ENCODE peak calls at places on chromosomes 1 and 21, in six cellular contexts. One of them, this sample, is unnamed.

GRCh38 chr1:98700228-98700627 is 38.7 kb downstream of the SNX7 start:
- DNase-seq in tibial nerve: no peak
- DNase-seq in suprapubic skin: no peak
- DNase-seq in esophagus squamous epithelium: no peak
- DNase-seq in adrenal gland: no peak
- DNase-seq in H54: no peak
- DNase-seq in this sample: no peak

GRCh38 chr1:236150972-236151371 is 8.6 kb downstream of the GPR137B start:
- DNase-seq in adrenal gland: no peak
- DNase-seq in tibial nerve: no peak
- DNase-seq in esophagus squamous epithelium: no peak
- DNase-seq in H54: no peak
- DNase-seq in suprapubic skin: no peak
- DNase-seq in this sample: no peak

GRCh38 chr21:15224346-15225086 is 159.7 kb upstream of the NRIP1 start:
- DNase-seq in suprapubic skin: no peak
- DNase-seq in esophagus squamous epithelium: no peak
- DNase-seq in H54: peak
- DNase-seq in tibial nerve: no peak
- DNase-seq in adrenal gland: no peak
- DNase-seq in this sample: no peak

GRCh38 chr1:24988560-24988912 is 58.5 kb upstream of the RUNX3 start:
- DNase-seq in esophagus squamous epithelium: no peak
- DNase-seq in H54: no peak
- DNase-seq in adrenal gland: no peak
- DNase-seq in tibial nerve: no peak
- DNase-seq in suprapubic skin: no peak
- DNase-seq in this sample: no peak

GRCh38 chr1:11550664-11551283 is 71.8 kb downstream of the DISP3 start:
- DNase-seq in tibial nerve: no peak
- DNase-seq in esophagus squamous epithelium: no peak
- DNase-seq in adrenal gland: peak
- DNase-seq in suprapubic skin: no peak
- DNase-seq in H54: no peak
- DNase-seq in this sample: peak

GRCh38 chr1:75136158-75136815 is 2.1 kb downstream of the LHX8 start:
- DNase-seq in suprapubic skin: no peak
- DNase-seq in esophagus squamous epithelium: no peak
- DNase-seq in tibial nerve: no peak
- DNase-seq in adrenal gland: no peak
- DNase-seq in H54: no peak
- DNase-seq in this sample: no peak

GRCh38 chr1:17200756-17201155 is 4.2 kb upstream of the PADI1 start:
- DNase-seq in H54: no peak
- DNase-seq in adrenal gland: no peak
- DNase-seq in esophagus squamous epithelium: no peak
- DNase-seq in tibial nerve: no peak
- DNase-seq in suprapubic skin: no peak
- DNase-seq in this sample: no peak

GRCh38 chr1:6454856-6455751 is 10.9 kb downstream of the TNFRSF25 start:
- DNase-seq in adrenal gland: no peak
- DNase-seq in suprapubic skin: no peak
- DNase-seq in H54: no peak
- DNase-seq in esophagus squamous epithelium: no peak
- DNase-seq in tibial nerve: no peak
- DNase-seq in this sample: no peak

GRCh38 chr1:42334240-42335049 is 590 bp downstream of the FOXJ3 start:
- DNase-seq in tibial nerve: no peak
- DNase-seq in suprapubic skin: peak
- DNase-seq in esophagus squamous epithelium: peak
- DNase-seq in H54: peak
- DNase-seq in adrenal gland: peak
- DNase-seq in this sample: peak

GRCh38 chr1:110554871-110555801 is 36.2 kb upstream of the KCNA10 start:
- DNase-seq in H54: no peak
- DNase-seq in suprapubic skin: no peak
- DNase-seq in esophagus squamous epithelium: no peak
- DNase-seq in tibial nerve: no peak
- DNase-seq in adrenal gland: peak
- DNase-seq in this sample: peak

GRCh38 chr1:36224537-36225297 is 474 bp downstream of the THRAP3 start:
- DNase-seq in tibial nerve: peak
- DNase-seq in esophagus squamous epithelium: no peak
- DNase-seq in adrenal gland: peak
- DNase-seq in H54: peak
- DNase-seq in suprapubic skin: peak
- DNase-seq in this sample: peak

GRCh38 chr1:66181999-66182398 is 352.0 kb upstream of the SGIP1 start:
- DNase-seq in tibial nerve: no peak
- DNase-seq in esophagus squamous epithelium: no peak
- DNase-seq in adrenal gland: no peak
- DNase-seq in suprapubic skin: no peak
- DNase-seq in H54: no peak
- DNase-seq in this sample: no peak

GRCh38 chr1:31575373-31576140 is 758 bp upstream of the TINAGL1 start:
- DNase-seq in esophagus squamous epithelium: no peak
- DNase-seq in H54: no peak
- DNase-seq in tibial nerve: no peak
- DNase-seq in adrenal gland: no peak
- DNase-seq in suprapubic skin: no peak
- DNase-seq in this sample: no peak

GRCh38 chr1:184906771-184907170 is 67.5 kb downstream of the NIBAN1 start:
- DNase-seq in adrenal gland: no peak
- DNase-seq in H54: no peak
- DNase-seq in tibial nerve: no peak
- DNase-seq in esophagus squamous epithelium: no peak
- DNase-seq in suprapubic skin: no peak
- DNase-seq in this sample: no peak

GRCh38 chr1:192610114-192610958 is 25.6 kb upstream of the RGS13 start:
- DNase-seq in esophagus squamous epithelium: no peak
- DNase-seq in H54: no peak
- DNase-seq in tibial nerve: no peak
- DNase-seq in adrenal gland: no peak
- DNase-seq in suprapubic skin: no peak
- DNase-seq in this sample: no peak

GRCh38 chr1:168454211-168454815 is 89.5 kb downstream of the XCL2 start:
- DNase-seq in tibial nerve: no peak
- DNase-seq in suprapubic skin: no peak
- DNase-seq in esophagus squamous epithelium: no peak
- DNase-seq in adrenal gland: no peak
- DNase-seq in H54: no peak
- DNase-seq in this sample: no peak

GRCh38 chr1:111660204-111661150 is 40.9 kb downstream of the RAP1A start:
- DNase-seq in tibial nerve: no peak
- DNase-seq in adrenal gland: no peak
- DNase-seq in H54: no peak
- DNase-seq in esophagus squamous epithelium: no peak
- DNase-seq in suprapubic skin: no peak
- DNase-seq in this sample: no peak

GRCh38 chr1:3226664-3227371 is 157.8 kb downstream of the PRDM16 start:
- DNase-seq in suprapubic skin: no peak
- DNase-seq in adrenal gland: no peak
- DNase-seq in tibial nerve: no peak
- DNase-seq in esophagus squamous epithelium: no peak
- DNase-seq in H54: no peak
- DNase-seq in this sample: no peak

GRCh38 chr1:161511756-161512060 is 6.5 kb downstream of the FCGR2A start:
- DNase-seq in H54: no peak
- DNase-seq in suprapubic skin: no peak
- DNase-seq in tibial nerve: no peak
- DNase-seq in esophagus squamous epithelium: no peak
- DNase-seq in adrenal gland: no peak
- DNase-seq in this sample: no peak

GRCh38 chr1:71414229-71414628 is 333.4 kb upstream of the ZRANB2 start:
- DNase-seq in H54: no peak
- DNase-seq in suprapubic skin: no peak
- DNase-seq in tibial nerve: no peak
- DNase-seq in esophagus squamous epithelium: no peak
- DNase-seq in adrenal gland: no peak
- DNase-seq in this sample: no peak

DNA sequence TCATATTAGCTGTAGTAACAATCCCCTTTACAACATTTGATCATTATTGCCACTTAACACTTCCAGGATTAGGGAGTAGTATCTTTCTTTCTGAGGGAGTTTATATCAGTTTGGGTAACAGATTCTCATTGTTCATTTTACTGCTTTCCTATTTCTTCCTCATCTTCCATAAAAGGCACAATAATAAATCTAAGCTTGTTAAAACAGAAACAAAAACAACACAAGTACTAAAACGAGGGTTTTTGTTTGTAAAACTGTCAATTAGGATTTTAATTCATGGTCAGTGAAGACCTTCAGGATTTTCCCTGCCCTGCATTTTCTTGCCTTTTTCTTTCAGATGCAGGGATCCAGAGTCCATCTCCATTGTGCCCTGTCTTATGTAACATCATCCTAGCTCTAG is 29.5 kb downstream of the TMED5 start:
- DNase-seq in suprapubic skin: no peak
- DNase-seq in adrenal gland: no peak
- DNase-seq in esophagus squamous epithelium: no peak
- DNase-seq in H54: no peak
- DNase-seq in tibial nerve: no peak
- DNase-seq in this sample: no peak
- TF ChIP-seq POLR2A in suprapubic skin: no peak
- TF ChIP-seq POLR2A in adrenal gland: no peak
- TF ChIP-seq POLR2A in esophagus squamous epithelium: no peak
- TF ChIP-seq POLR2A in H54: no peak
- TF ChIP-seq POLR2A in tibial nerve: no peak
- TF ChIP-seq POLR2A in this sample: no peak

DNA sequence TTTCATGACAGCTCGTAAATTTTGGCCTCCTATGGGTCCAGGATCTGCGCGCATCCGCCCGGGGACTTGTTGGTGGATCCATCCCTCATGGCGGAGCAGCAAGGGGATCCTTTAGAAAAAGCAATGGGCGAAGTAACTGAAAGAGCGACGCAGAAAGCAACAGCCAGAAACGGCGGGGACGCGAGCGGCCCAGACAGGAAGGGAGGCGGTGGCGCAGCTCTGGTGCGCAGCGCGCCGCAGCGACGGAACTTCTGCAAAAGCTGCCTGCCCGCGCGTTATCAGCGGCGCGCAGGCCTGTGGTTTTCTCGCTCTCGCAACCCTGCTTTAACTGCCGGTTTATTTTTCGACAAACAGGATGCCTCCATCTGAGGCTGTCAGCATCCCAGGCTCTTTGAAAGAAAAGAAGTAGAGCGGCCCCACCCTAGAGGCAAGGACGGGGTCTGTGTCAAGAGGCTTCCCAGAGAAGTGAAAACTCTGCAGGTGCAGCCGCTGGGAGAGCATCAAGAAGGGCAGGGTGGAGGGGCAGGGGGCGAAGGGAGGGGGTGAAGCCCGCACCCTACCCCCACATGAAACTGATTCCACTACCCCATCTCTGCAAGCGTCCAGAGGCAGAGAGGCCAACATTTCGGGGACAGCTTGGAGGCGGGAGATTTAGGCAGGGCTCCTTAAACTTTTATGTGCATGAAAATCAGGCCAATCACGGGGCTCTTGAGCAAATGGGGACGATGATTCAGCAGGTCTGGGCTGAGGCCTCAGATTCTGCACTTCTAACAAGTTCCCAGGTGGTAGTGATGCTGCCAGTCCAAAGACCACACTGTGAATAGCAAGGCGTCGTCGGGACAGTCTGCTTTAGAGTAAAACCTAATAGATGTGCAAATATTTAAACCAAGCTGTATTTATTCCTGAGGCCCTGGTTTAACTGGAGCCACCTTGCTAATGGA is 22.2 kb downstream of the RUNX1 start:
- DNase-seq in H54: peak
- DNase-seq in adrenal gland: peak
- DNase-seq in suprapubic skin: peak
- DNase-seq in tibial nerve: no peak
- DNase-seq in esophagus squamous epithelium: no peak
- DNase-seq in this sample: peak
- TF ChIP-seq POLR2A in H54: no peak
- TF ChIP-seq POLR2A in adrenal gland: no peak
- TF ChIP-seq POLR2A in suprapubic skin: no peak
- TF ChIP-seq POLR2A in tibial nerve: no peak
- TF ChIP-seq POLR2A in esophagus squamous epithelium: no peak
- TF ChIP-seq POLR2A in this sample: no peak

DNA sequence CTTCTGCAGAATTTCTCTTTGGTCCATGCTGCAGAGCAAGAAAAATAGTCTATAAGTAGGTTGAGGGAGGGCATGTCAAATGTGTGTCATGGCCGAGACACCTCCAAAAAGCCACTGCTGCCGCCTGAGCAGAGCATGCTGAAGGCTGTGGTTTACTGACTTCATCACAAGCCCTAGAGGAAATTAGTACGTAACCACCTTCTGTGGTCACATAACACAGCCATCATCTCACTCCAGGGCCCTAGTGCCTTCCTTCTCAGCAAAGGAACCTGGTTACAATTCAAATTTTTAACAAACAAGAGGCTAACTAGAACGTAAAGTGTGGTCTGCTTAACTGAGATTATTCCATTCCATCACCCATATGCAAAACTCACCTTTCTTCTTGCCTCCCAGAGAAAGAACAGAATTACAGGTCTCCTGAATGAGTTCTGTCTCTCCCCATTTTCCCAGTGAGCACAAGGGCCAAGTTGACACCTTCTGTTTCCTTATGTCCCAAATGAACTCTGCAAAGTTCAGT is at the start of gene PTPN22:
- DNase-seq in adrenal gland: peak
- DNase-seq in esophagus squamous epithelium: no peak
- DNase-seq in tibial nerve: no peak
- DNase-seq in suprapubic skin: no peak
- DNase-seq in H54: peak
- DNase-seq in this sample: no peak
- TF ChIP-seq POLR2A in adrenal gland: no peak
- TF ChIP-seq POLR2A in esophagus squamous epithelium: no peak
- TF ChIP-seq POLR2A in tibial nerve: no peak
- TF ChIP-seq POLR2A in suprapubic skin: no peak
- TF ChIP-seq POLR2A in H54: no peak
- TF ChIP-seq POLR2A in this sample: no peak

GRCh38 chr1:20730690-20731056 is 1.8 kb downstream of the SH2D5 start:
- DNase-seq in adrenal gland: no peak
- DNase-seq in H54: no peak
- DNase-seq in suprapubic skin: no peak
- DNase-seq in tibial nerve: peak
- DNase-seq in esophagus squamous epithelium: no peak
- DNase-seq in this sample: no peak

GRCh38 chr1:20733361-20733975 is 965 bp upstream of the SH2D5 start:
- DNase-seq in adrenal gland: peak
- DNase-seq in H54: no peak
- DNase-seq in esophagus squamous epithelium: no peak
- DNase-seq in suprapubic skin: no peak
- DNase-seq in tibial nerve: no peak
- DNase-seq in this sample: no peak

GRCh38 chr1:20731057-20731991 is 1.2 kb downstream of the SH2D5 start:
- DNase-seq in H54: no peak
- DNase-seq in suprapubic skin: no peak
- DNase-seq in adrenal gland: peak
- DNase-seq in esophagus squamous epithelium: no peak
- DNase-seq in tibial nerve: no peak
- DNase-seq in this sample: no peak

GRCh38 chr1:20732071-20732587 is 374 bp downstream of the SH2D5 start:
- DNase-seq in H54: peak
- DNase-seq in tibial nerve: no peak
- DNase-seq in esophagus squamous epithelium: no peak
- DNase-seq in adrenal gland: peak
- DNase-seq in suprapubic skin: no peak
- DNase-seq in this sample: peak

GRCh38 chr1:20732588-20733360 is at the start of gene SH2D5:
- DNase-seq in suprapubic skin: peak
- DNase-seq in adrenal gland: peak
- DNase-seq in H54: peak
- DNase-seq in tibial nerve: peak
- DNase-seq in esophagus squamous epithelium: peak
- DNase-seq in this sample: peak
- TF ChIP-seq POLR2A in suprapubic skin: no peak
- TF ChIP-seq POLR2A in adrenal gland: peak
- TF ChIP-seq POLR2A in H54: no peak
- TF ChIP-seq POLR2A in tibial nerve: no peak
- TF ChIP-seq POLR2A in esophagus squamous epithelium: no peak
- TF ChIP-seq POLR2A in this sample: no peak

This sample was measured in heart left ventricle.